ENCODE peak calls at places on chromosomes 12 and 14, in seven cellular contexts. H is cardiac muscle cell, A is upper lobe of right lung, M is colonic mucosa, G is SK-N-SH, J is heart right ventricle, E is AG10803. D is an unnamed sample.

GRCh38 chr14:52313493-52313881 is 625 bp upstream of the PTGER2 start:
- DNase-seq in H (no peak), A (no peak), M (no peak), G (no peak), J (no peak), E (peak), D (peak)

GRCh38 chr12:14454098-14454907 is 88.8 kb downstream of the ATF7IP start:
- DNase-seq in H (peak), A (no peak), M (peak), G (peak), J (no peak), E (peak), D (peak)

GRCh38 chr14:34252227-34252626 is 209.8 kb downstream of the SPTSSA start:
- DNase-seq in H (no peak), A (no peak), M (no peak), G (no peak), J (no peak), E (no peak), D (no peak)

GRCh38 chr12:84033162-84033561 is 879.4 kb downstream of the SLC6A15 start:
- DNase-seq in H (no peak), A (no peak), M (no peak), G (no peak), J (no peak), E (no peak), D (no peak)

GRCh38 chr14:68790656-68791077 is 2.2 kb downstream of the ZFP36L1 start:
- DNase-seq in H (no peak), A (no peak), M (peak), G (no peak), J (no peak), E (no peak), D (no peak)

GRCh38 chr14:22313172-22313801 is 275.7 kb downstream of the DAD1 start:
- DNase-seq in H (no peak), A (no peak), M (no peak), G (no peak), J (no peak), E (no peak), D (no peak)

GRCh38 chr12:30694971-30695326 is 720 bp downstream of the IPO8 start:
- DNase-seq in H (peak), A (peak), M (peak), G (peak), J (no peak), E (peak), D (peak)

GRCh38 chr12:12564911-12565310 is 2.2 kb upstream of the DUSP16 start:
- DNase-seq in H (no peak), A (no peak), M (no peak), G (no peak), J (no peak), E (no peak), D (no peak)

GRCh38 chr12:63937381-63938168 is 93.1 kb downstream of the SRGAP1 start:
- DNase-seq in H (no peak), A (no peak), M (no peak), G (peak), J (no peak), E (peak), D (no peak)

DNA sequence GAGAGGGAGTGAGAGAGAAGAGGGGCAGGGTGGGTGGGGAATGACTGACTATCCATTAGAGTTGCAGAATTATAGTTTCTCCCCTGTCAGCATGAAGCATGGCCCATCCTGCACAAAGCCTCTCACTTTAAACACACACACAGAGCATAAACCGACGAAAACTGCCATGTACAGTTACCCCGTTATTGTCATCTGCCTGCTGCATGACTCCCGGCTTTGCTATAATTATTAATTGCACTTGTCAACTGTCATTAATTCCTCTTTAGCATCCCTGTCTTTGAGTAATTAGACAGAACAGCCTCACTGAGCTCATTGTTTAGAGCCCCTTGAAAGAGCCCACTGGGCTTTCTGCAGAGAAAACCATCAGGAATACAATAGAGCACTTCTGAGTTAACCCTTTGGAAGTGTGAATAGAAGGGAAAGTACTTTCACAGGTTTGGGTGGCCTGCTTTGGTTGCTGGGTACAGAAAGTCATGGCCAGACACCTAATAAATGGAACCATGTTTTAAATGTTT is 307.2 kb upstream of the SOX5 start:
- DNase-seq in H (no peak), A (no peak), M (no peak), G (no peak), J (no peak), E (no peak), D (no peak)
- H3K4me3 ChIP-seq in H (no peak), A (no peak), M (no peak), G (no peak), J (no peak), E (no peak), D (no peak)

DNA sequence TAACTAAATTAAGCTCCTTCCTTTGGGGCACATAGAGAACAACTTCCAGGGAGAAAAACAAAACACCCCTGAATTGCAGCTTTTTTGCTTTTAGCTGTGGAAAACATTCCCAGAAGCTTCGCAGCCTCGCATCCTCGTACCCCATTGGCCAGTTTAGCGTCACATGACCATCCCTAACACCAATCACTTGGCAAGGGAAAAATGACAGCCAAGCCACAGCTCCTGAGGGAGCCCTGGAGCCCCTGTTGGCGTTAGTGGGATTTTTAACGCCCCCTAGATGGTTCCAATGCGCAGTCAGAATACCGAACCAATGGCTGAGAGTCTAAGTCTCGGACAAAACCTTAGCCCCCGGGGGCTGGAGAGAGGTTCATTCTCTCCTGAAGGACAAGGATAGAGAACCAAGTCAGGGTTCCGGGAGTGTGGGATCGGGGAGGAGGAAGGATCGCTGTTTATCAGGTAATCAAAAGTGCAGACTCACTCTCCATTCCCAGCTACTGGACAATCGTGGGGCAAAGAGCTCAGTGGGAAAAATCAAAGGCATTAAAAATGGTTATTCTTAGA is 135.6 kb upstream of the HIF1A start:
- DNase-seq in H (no peak), A (no peak), M (no peak), G (peak), J (no peak), E (no peak), D (no peak)
- TF ChIP-seq CTCF in H (no peak), A (no peak), M (no peak), G (no peak), J (no peak), E (no peak), D (no peak)

GRCh38 chr12:57607958-57608663 is 3.1 kb upstream of the ARHGEF25 start:
- DNase-seq in H (no peak), A (no peak), M (no peak), G (no peak), J (no peak), E (no peak), D (no peak)

GRCh38 chr12:57610553-57611115 is 601 bp upstream of the ARHGEF25 start:
- DNase-seq in H (peak), A (no peak), M (peak), G (peak), J (peak), E (no peak), D (no peak)

GRCh38 chr12:57611116-57611809 is at the start of gene ARHGEF25:
- DNase-seq in H (peak), A (no peak), M (peak), G (peak), J (peak), E (peak), D (peak)

GRCh38 chr12:57609781-57610552 is 1.3 kb upstream of the ARHGEF25 start:
- DNase-seq in H (no peak), A (no peak), M (no peak), G (peak), J (peak), E (no peak), D (no peak)

DNA sequence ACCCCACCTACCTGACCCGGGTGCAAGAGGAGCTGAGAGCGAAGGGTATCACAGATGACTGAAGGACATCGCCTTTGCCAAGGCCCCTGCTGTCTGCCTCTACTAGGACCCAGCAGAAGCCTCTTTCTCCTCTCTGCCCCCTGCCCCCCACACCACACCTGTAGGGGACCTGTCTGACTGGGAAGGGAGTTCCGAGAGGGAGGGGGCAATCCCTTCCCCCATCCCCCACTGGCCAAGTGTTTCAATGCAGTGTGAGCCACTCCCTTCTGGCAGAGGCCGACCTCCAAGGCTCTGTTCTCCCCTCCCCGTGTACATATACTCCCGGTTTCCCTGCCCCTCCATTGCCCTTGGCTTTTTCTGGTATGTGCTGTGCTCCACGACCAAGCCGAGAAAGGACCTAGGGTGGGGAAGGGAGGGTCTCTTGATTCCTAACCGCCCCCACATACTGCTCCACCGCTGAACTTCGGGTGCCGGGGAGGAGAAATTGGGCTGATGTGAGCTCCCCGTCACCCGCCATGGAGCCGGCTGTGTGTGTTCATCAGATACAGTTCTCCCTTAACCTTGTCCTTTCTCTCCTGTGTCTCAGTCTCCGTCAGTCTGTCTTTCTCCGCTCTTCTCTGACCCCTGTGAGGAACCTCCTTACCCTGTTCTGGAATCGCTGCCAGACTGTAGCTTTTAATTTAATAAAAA is 2.0 kb upstream of the ARHGEF25 start:
- DNase-seq in H (no peak), A (no peak), M (no peak), G (no peak), J (no peak), E (no peak), D (no peak)
- H3K4me3 ChIP-seq in H (no peak), A (peak), M (no peak), G (no peak), J (no peak), E (no peak), D (no peak)

GRCh38 chr14:103374121-103374520 is 11.1 kb upstream of the MARK3 start:
- DNase-seq in H (no peak), A (no peak), M (no peak), G (peak), J (no peak), E (no peak), D (no peak)
- TF ChIP-seq CTCF in H (no peak), A (no peak), M (no peak), G (no peak), J (no peak), E (no peak), D (no peak)

GRCh38 chr12:122147514-122148290 is 26.3 kb downstream of the IL31 start:
- DNase-seq in H (no peak), A (no peak), M (no peak), G (no peak), J (no peak), E (no peak), D (no peak)
- H3K4me3 ChIP-seq in H (no peak), A (no peak), M (no peak), G (no peak), J (no peak), E (no peak), D (no peak)

DNA sequence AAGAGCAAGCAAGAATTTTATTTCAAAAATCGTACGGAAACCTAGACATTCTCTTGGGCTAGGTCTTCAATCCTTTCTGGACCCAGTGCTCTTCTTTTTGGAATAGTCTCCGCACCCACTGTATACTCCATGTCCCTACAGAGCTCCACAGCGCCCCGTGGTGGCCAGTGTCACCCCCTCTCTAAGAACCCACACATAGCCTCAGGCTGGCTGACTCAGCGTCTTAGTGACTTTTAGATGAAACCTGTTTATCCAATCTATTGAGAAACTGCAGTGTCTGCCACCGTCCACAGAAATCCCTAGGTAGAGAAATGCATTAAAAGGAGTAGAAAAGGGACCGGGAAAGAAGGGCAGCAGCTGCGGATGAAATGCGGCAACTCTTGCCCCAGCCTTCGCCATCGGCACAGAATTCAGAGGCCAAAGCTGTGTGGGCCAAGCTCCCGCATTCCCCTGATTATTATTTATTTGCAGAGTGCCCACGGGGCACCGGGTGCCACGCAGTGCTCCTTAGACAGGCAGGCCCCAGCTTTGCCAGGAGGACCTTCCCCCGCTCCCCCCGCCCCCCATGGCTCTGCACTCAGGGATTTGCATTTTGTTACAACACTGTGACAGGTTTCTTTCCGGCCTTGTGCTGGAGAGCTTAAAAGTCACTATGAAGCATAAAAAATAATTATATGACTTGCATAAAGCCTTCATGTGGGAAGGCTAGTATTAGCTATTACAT is 170.1 kb upstream of the FKBP4 start:
- DNase-seq in H (peak), A (no peak), M (no peak), G (peak), J (no peak), E (no peak), D (peak)
- TF ChIP-seq CTCF in H (peak), A (no peak), M (no peak), G (peak), J (no peak), E (peak), D (peak)

GRCh38 chr12:87136330-87136976 is 880.3 kb upstream of the MGAT4C start:
- DNase-seq in H (no peak), A (no peak), M (no peak), G (no peak), J (no peak), E (peak), D (peak)
- H3K4me3 ChIP-seq in H (no peak), A (no peak), M (no peak), G (no peak), J (no peak), E (no peak), D (no peak)

GRCh38 chr12:43937947-43938346 is 102.1 kb downstream of the TMEM117 start:
- DNase-seq in H (peak), A (no peak), M (no peak), G (peak), J (no peak), E (peak), D (peak)
- TF ChIP-seq CTCF in H (peak), A (no peak), M (no peak), G (peak), J (peak), E (peak), D (peak)

GRCh38 chr12:133080051-133080618 is 588 bp upstream of the ZNF140 start:
- DNase-seq in H (peak), A (peak), M (peak), G (peak), J (peak), E (peak), D (peak)

GRCh38 chr12:133081408-133081806 is 684 bp downstream of the ZNF140 start:
- DNase-seq in H (no peak), A (no peak), M (no peak), G (no peak), J (peak), E (no peak), D (no peak)

GRCh38 chr12:133080619-133081407 is at the start of gene ZNF140:
- DNase-seq in H (peak), A (peak), M (peak), G (peak), J (peak), E (peak), D (peak)

DNA sequence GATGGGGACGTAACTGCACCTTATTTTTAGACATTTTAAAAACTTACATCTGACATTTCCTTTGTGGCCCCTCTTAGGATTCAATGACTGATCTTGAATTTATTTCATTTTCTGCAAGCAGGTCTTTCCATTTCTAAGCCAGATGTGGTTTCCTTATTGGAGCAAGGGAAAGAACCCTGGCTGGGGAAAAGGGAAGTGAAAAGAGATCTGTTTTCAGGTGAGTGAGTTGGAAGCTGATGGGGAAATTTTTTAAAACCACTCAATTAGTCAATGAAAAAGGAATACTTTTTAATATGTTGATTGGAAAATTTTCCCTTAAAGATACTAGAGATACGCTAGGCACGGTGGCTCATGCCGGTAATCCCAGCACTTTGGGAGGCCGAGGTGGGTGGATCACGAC is 2.6 kb downstream of the ZNF140 start:
- DNase-seq in H (no peak), A (no peak), M (no peak), G (no peak), J (no peak), E (no peak), D (no peak)
- H3K4me3 ChIP-seq in H (no peak), A (no peak), M (no peak), G (no peak), J (no peak), E (no peak), D (no peak)